ENCODE peak calls at places on chromosome 3, in seven cellular contexts. O, U, E, P, F, W and B are unnamed samples.

GRCh38 chr3:43190682-43191081 is 84.8 kb upstream of the POMGNT2 start:
- DNase-seq in O (no peak), U (no peak), E (no peak), P (no peak), F (peak), W (no peak), B (no peak)

GRCh38 chr3:129226374-129226773 is 23.0 kb upstream of the COPG1 start:
- DNase-seq in O (no peak), U (no peak), E (no peak), P (peak), F (peak), W (no peak), B (peak)

GRCh38 chr3:50121416-50122032 is 32.8 kb downstream of the RBM5 start:
- DNase-seq in O (no peak), U (peak), E (peak), P (peak), F (peak), W (peak), B (peak)

GRCh38 chr3:67864587-67865183 is 210.3 kb upstream of the SUCLG2 start:
- DNase-seq in O (no peak), U (no peak), E (no peak), P (no peak), F (no peak), W (no peak), B (no peak)

GRCh38 chr3:73069187-73069586 is 7.7 kb downstream of the EBLN2 start:
- DNase-seq in O (no peak), U (no peak), E (no peak), P (no peak), F (no peak), W (no peak), B (no peak)

GRCh38 chr3:64494530-64494929 is 193.3 kb downstream of the ADAMTS9 start:
- DNase-seq in O (no peak), U (no peak), E (no peak), P (no peak), F (no peak), W (no peak), B (no peak)

GRCh38 chr3:136783708-136784191 is 31.6 kb upstream of the STAG1 start:
- DNase-seq in O (no peak), U (no peak), E (no peak), P (no peak), F (no peak), W (no peak), B (no peak)

GRCh38 chr3:129022114-129022994 is 21.2 kb downstream of the EFCC1 start:
- DNase-seq in O (no peak), U (no peak), E (no peak), P (peak), F (peak), W (no peak), B (peak)

GRCh38 chr3:159898147-159898546 is 90.5 kb upstream of the IL12A start:
- DNase-seq in O (no peak), U (no peak), E (no peak), P (no peak), F (no peak), W (no peak), B (no peak)

GRCh38 chr3:13023251-13024055 is 49.8 kb downstream of the IQSEC1 start:
- DNase-seq in O (no peak), U (peak), E (no peak), P (no peak), F (no peak), W (no peak), B (peak)

GRCh38 chr3:133077688-133078087 is 39.5 kb downstream of the TMEM108 start:
- DNase-seq in O (no peak), U (no peak), E (no peak), P (no peak), F (no peak), W (no peak), B (no peak)

GRCh38 chr3:126146525-126147146 is 33.8 kb downstream of the ALDH1L1 start:
- DNase-seq in O (peak), U (no peak), E (no peak), P (peak), F (no peak), W (no peak), B (peak)

GRCh38 chr3:113697192-113698090 is 999 bp upstream of the USF3 start:
- DNase-seq in O (no peak), U (peak), E (peak), P (peak), F (peak), W (peak), B (peak)